ENCODE peak calls at places on chromosomes 13 and 19, in five cellular contexts. O is ovary, Q is stomach, L is K562, R is transverse colon. F is an unnamed sample.

GRCh38 chr13:22189176-22190048 is 518.5 kb downstream of the FGF9 start:
- DNase-seq in Q (no peak), L (no peak), R (no peak), O (no peak), F (peak; percentile 75)

GRCh38 chr13:20721454-20722357 is 18.2 kb downstream of the IL17D start:
- DNase-seq in R (peak; percentile 30), L (peak; percentile 30), O (no peak), Q (peak; percentile 56), F (no peak)

GRCh38 chr13:81540777-81541176 is 1199.9 kb upstream of the SPRY2 start:
- DNase-seq in O (no peak), R (no peak), Q (no peak), L (no peak), F (no peak)

GRCh38 chr19:50669319-50670101 is 20.3 kb downstream of the C19orf81 start:
- DNase-seq in Q (peak; percentile 30), O (no peak), R (peak; percentile 21), L (peak; percentile 68), F (no peak)

GRCh38 chr19:12792048-12792852 is 964 bp downstream of the JUNB start:
- DNase-seq in R (peak; percentile 79), O (peak; percentile 82), Q (peak; percentile 77), L (peak; percentile 45), F (no peak)

GRCh38 chr13:30915691-30916541 is 9.8 kb downstream of the MEDAG start:
- DNase-seq in O (no peak), L (no peak), Q (no peak), R (no peak), F (peak; percentile 79)

GRCh38 chr13:62418872-62419271 is 1003.2 kb upstream of the PCDH20 start:
- DNase-seq in O (no peak), Q (no peak), L (no peak), R (no peak), F (no peak)

GRCh38 chr13:113526466-113527220 is 36.1 kb upstream of the DCUN1D2 start:
- DNase-seq in Q (peak; percentile 29), R (no peak), O (no peak), L (no peak), F (no peak)

GRCh38 chr19:37983916-37984315 is 76.9 kb downstream of the SIPA1L3 start:
- DNase-seq in Q (no peak), L (no peak), R (no peak), O (no peak), F (no peak)

GRCh38 chr13:41122838-41123237 is 9.8 kb downstream of the KBTBD6 start:
- DNase-seq in O (no peak), L (no peak), Q (no peak), R (no peak), F (no peak)

GRCh38 chr19:35777411-35777841 is 2.1 kb downstream of the ARHGAP33 start:
- DNase-seq in O (no peak), Q (no peak), R (no peak), L (no peak), F (no peak)

GRCh38 chr19:47625650-47626049 is 16.7 kb downstream of the BICRA start:
- DNase-seq in L (no peak), R (no peak), Q (no peak), O (no peak), F (no peak)

GRCh38 chr13:75544681-75545333 is 4.8 kb upstream of the UCHL3 start:
- DNase-seq in R (no peak), L (no peak), Q (no peak), O (no peak), F (no peak)

GRCh38 chr13:102035969-102036368 is 365.9 kb downstream of the FGF14 start:
- DNase-seq in L (no peak), O (no peak), Q (no peak), R (no peak), F (no peak)

GRCh38 chr19:35911173-35911572 is 3.1 kb upstream of the TYROBP start:
- DNase-seq in Q (no peak), O (no peak), R (no peak), L (no peak), F (no peak)

GRCh38 chr19:16619456-16619855 is 8.5 kb downstream of the MED26 start:
- DNase-seq in Q (no peak), L (no peak), R (no peak), O (no peak), F (no peak)

GRCh38 chr13:45325806-45326205 is 15.2 kb downstream of the TPT1 start:
- DNase-seq in Q (no peak), O (no peak), L (no peak), R (no peak), F (no peak)

GRCh38 chr13:85603735-85604134 is 195.5 kb downstream of the SLITRK6 start:
- DNase-seq in R (no peak), Q (no peak), L (no peak), O (no peak), F (no peak)
- TF ChIP-seq EP300 in R (no peak), Q (no peak), L (no peak), O (no peak), F (no peak)

GRCh38 chr19:45975296-45975695 is 1.6 kb upstream of the NOVA2 start:
- DNase-seq in L (no peak), Q (no peak), R (no peak), O (no peak), F (no peak)
- H3K27me3 ChIP-seq in L (peaks cover 44% of the 10 kb centered on the region), Q (peaks cover 13% of the 10 kb centered on the region), R (peaks cover 58% of the 10 kb centered on the region), O (no peaks in the 10 kb centered on the region), F (peaks cover 4% of the 10 kb centered on the region)

GRCh38 chr13:110008816-110009215 is 222.4 kb upstream of the IRS2 start:
- DNase-seq in O (no peak), L (no peak), Q (no peak), R (no peak), F (no peak)
- TF ChIP-seq EP300 in O (no peak), L (no peak), Q (no peak), R (no peak), F (no peak)

GRCh38 chr13:111945086-111945485 is 121.9 kb upstream of the SOX1 start:
- DNase-seq in R (no peak), Q (peak; percentile 16), L (no peak), O (no peak), F (no peak)
- H3K27me3 ChIP-seq in R (no peaks in the 10 kb centered on the region), Q (no peaks in the 10 kb centered on the region), L (peaks cover 20% of the 10 kb centered on the region), O (no peaks in the 10 kb centered on the region), F (no peaks in the 10 kb centered on the region)

GRCh38 chr19:11054200-11054599 is 35.1 kb upstream of the LDLR start:
- DNase-seq in Q (no peak), L (no peak), R (no peak), O (no peak), F (no peak)
- TF ChIP-seq EP300 in Q (no peak), L (no peak), R (no peak), O (no peak), F (no peak)

DNA sequence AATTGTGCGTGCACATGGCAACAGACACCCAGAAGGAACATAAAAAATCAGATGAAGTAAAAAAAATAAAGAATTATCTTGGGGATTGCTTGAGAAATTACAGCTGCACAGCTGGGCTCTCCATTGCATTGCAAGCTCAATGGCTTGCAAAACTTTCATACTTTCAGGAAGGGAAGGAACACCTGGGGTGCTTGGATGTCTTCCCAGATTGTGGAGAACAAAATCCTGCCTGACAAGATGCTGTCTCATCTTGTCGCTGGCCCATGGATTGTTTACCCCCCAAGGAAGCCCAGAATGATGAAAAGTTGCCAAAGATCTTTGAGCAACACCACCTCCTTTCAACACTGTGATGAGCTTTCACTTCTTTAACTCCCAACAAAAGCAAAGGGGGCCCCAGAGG is 11.0 kb upstream of the CASP14 start:
- DNase-seq in Q (no peak), L (no peak), R (no peak), O (no peak), F (no peak)
- H3K27me3 ChIP-seq in Q (no peaks in the 10 kb centered on the region), L (peaks cover 3% of the 10 kb centered on the region), R (peaks cover 10% of the 10 kb centered on the region), O (no peaks in the 10 kb centered on the region), F (no peaks in the 10 kb centered on the region)

GRCh38 chr13:100954430-100955361 is 280.1 kb upstream of the TMTC4 start:
- DNase-seq in O (no peak), R (no peak), Q (no peak), L (no peak), F (no peak)
- TF ChIP-seq EP300 in O (no peak), R (no peak), Q (no peak), L (no peak), F (no peak)

DNA sequence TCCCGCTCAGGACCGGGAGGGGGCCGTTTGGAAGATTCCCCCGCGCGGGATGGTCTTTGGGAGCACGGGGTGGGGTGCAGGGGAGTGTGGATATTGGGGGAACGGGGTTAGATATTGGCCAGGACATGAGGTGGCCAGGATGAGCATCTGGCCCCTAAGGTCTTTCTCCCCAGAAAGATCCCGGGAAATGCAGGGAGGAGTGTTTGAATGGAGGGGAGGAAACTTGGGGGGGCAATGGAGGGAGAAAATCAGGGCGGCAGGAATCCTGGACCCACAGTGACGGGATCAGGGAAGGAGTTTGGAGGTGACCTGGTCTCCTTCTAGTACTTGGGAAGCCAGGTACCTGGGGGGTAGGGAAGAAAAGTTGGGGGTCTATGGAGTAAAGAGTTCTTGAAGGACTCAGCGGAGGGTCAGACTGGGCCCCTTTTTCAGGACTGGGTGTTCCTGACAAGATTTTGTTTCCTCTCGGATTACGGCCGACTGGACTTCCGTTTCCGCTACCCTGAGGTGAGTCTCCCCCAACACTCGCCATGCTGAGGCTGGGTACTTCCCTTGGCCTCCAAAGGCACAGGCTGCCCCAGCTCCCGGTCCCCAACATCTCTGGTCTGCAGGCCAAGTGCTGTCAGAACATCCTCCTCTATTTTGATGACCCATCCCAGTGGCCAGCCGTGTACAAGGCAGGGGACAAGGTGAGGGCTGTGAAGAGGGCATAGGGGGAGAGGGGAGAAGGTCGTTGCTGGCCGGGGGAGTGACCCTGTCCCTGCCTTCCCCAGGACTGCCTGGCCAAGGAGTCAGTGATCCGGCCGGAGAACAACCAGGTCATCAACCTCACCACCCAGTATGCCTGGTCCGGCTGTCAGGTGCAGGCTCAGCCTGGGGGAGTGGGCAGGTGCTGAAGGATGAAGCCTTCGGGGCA is 989 bp downstream of the TMEM145 start:
- DNase-seq in R (no peak), Q (no peak), L (no peak), O (no peak), F (no peak)
- H3K27me3 ChIP-seq in R (peaks cover 52% of the 10 kb centered on the region), Q (peaks cover 2% of the 10 kb centered on the region), L (no peaks in the 10 kb centered on the region), O (no peaks in the 10 kb centered on the region), F (peaks cover 17% of the 10 kb centered on the region)

GRCh38 chr13:51638497-51638871 is 54.2 kb downstream of the WDFY2 start:
- DNase-seq in Q (no peak), L (no peak), R (no peak), O (no peak), F (no peak)

GRCh38 chr13:51637852-51638496 is 53.7 kb downstream of the WDFY2 start:
- DNase-seq in L (no peak), Q (no peak), R (no peak), O (no peak), F (no peak)

GRCh38 chr13:51635137-51635878 is 51.0 kb downstream of the WDFY2 start:
- DNase-seq in R (no peak), Q (no peak), O (no peak), L (no peak), F (no peak)

GRCh38 chr13:51639171-51639570 is 54.9 kb downstream of the WDFY2 start:
- DNase-seq in L (no peak), R (no peak), Q (no peak), O (no peak), F (no peak)

DNA sequence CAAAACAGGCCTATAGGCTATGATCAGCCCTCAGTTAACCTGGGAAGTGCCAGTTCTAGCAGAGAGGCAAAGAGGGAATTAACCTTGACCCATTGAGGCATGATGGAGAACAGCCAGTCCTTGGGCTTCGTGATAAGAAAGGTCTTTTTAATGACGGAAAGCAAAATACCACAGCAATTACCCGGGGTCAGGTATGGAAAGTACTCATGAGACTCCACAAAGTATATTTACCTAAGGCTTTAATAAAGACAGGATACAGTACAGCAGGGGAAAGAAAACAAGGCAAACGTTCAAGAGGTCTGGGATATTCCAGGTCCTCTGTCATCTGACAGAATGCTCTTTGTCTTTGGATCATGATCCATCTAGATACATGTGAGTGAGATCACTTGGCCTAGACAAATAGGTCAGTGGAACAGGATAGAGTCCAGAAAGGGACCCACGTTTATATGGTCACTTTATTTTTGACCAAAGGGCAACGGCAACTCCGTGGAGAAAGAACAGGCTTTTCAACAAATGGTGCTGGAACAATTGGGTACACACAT is 52.2 kb downstream of the WDFY2 start:
- DNase-seq in R (no peak), Q (peak; percentile 63), O (no peak), L (no peak), F (no peak)
- TF ChIP-seq EP300 in R (no peak), Q (no peak), O (no peak), L (no peak), F (no peak)

F was measured in esophagus muscularis mucosa.